ENCODE peak calls at places on chromosome X, in six cellular contexts. Y, Q, G, C, P and T are unnamed samples.
A peak's percentile ranks its signal among the peaks of the same experiment; 100 is the strongest.

GRCh38 chrX:17247144-17247543 is 127.9 kb upstream of the NHS start:
- DNase-seq in G (no peak), Q (no peak), C (peak; percentile 0), Y (no peak), P (no peak), T (no peak)

GRCh38 chrX:135974279-135974856 is 580 bp upstream of the MMGT1 start:
- DNase-seq in G (no peak), Q (peak; percentile 82), C (peak; percentile 57), P (no peak), Y (peak; percentile 58), T (peak; percentile 88)

GRCh38 chrX:15952212-15952611 is 97.6 kb upstream of the AP1S2 start:
- DNase-seq in G (no peak), Q (no peak), C (no peak), Y (no peak), P (no peak), T (no peak)

GRCh38 chrX:4710618-4711433 is 997.4 kb upstream of the PRKX start:
- DNase-seq in G (peak; percentile 23), Y (peak; percentile 51), P (peak; percentile 5), Q (no peak), C (peak; percentile 92), T (no peak)

GRCh38 chrX:50075630-50076349 is 125.0 kb downstream of the AKAP4 start:
- DNase-seq in G (no peak), Q (no peak), Y (no peak), P (no peak), C (no peak), T (no peak)

GRCh38 chrX:144730486-144730885 is 516.8 kb upstream of the SPANXN1 start:
- DNase-seq in Y (no peak), G (no peak), P (no peak), Q (no peak), C (no peak), T (no peak)

GRCh38 chrX:3777416-3777815 is 64.0 kb upstream of the PRKX start:
- DNase-seq in G (no peak), P (no peak), Q (no peak), Y (no peak), C (no peak), T (no peak)

GRCh38 chrX:39195156-39195555 is 393.9 kb downstream of the MID1IP1 start:
- DNase-seq in G (no peak), Q (no peak), C (no peak), P (no peak), Y (peak; percentile 20), T (no peak)

GRCh38 chrX:32048285-32048684 is 976.4 kb upstream of the FTHL17 start:
- DNase-seq in P (no peak), Q (no peak), Y (no peak), G (no peak), C (no peak), T (no peak)

DNA sequence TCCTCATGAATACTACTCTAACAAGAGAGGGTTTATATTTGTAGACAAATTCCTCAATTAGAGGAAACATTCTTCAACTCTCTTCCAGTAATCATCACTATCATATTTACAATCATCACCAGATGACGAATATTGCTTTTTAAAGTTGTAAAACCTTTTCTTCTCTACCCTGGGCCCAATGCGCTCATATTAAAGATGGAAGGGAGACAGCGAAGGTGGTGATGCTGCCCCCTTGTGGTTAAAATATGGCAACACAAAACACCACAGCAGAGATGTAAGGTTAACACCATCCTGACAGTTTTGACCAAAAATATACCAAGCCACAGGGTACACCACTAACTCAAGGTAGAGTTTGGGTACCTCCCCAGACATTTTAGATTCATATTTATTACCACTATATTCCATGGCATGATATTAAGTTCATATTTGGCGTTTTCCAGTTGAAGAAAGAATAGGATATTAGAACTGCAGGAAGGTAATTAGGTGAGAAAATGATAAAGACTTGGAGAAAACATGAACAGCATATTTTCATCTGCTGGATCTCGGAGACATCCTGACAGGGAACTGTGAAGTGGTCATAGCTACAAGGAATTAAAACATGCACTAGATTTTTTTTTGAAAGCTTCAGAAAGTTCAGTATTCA is 72.8 kb downstream of the SLC9A7 start:
- DNase-seq in Y (peak; percentile 17), C (peak; percentile 42), Q (peak; percentile 67), P (no peak), G (peak; percentile 11), T (peak; percentile 27)
- TF ChIP-seq CTCF in Y (peak; percentile 38), C (peak; percentile 66), Q (peak; percentile 28), P (peak; percentile 68), G (peak; percentile 45), T (peak; percentile 57)

DNA sequence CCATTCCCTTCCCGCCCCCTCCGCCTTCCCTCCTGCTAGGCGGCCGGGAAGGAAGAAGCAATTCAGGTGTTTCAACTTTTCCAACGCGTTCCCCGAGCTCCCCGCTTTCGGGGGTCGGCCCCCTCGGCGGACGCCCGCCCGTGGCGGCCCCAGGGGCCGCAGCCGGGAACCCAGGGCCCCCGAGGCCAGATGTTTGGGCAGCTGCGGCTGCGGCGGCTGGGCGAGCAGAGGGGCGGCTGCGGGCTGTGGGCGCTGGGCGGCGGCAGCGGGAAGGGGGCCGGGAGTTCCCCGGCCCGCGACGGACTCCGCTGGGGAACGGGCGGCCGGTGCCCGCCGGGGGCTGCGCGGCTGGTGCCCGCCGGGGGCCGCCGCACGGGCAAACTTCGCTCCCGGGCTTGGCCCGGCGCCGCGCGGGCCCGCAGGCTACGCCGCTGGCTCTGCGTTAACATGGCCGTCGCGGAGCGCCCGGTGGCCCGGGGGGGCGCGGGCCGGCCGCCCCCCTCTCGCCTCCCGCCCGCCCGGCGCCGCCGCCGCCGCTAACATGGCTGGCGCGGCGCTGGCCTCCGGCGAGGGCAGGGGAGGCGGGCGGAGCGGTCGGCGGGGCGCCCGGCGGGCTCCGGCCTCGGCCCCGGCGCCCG is 510 bp downstream of the HMGB3 start:
- DNase-seq in G (no peak), Y (peak; percentile 12), P (no peak), Q (no peak), C (no peak), T (no peak)
- TF ChIP-seq CTCF in G (no peak), Y (no peak), P (no peak), Q (no peak), C (no peak), T (no peak)

GRCh38 chrX:24259544-24260240 is 54.2 kb downstream of the SUPT20HL2 start:
- DNase-seq in Q (peak; percentile 66), P (peak; percentile 20), Y (peak; percentile 43), C (peak; percentile 76), G (peak; percentile 15), T (peak; percentile 55)
- TF ChIP-seq CTCF in Q (peak; percentile 24), P (peak; percentile 48), Y (no peak), C (peak; percentile 56), G (no peak), T (peak; percentile 52)

GRCh38 chrX:46459603-46460002 is 85.6 kb downstream of the ZNF674 start:
- DNase-seq in C (no peak), P (no peak), Y (no peak), G (no peak), Q (no peak), T (no peak)
- TF ChIP-seq CTCF in C (no peak), P (no peak), Y (no peak), G (no peak), Q (no peak), T (no peak)

DNA sequence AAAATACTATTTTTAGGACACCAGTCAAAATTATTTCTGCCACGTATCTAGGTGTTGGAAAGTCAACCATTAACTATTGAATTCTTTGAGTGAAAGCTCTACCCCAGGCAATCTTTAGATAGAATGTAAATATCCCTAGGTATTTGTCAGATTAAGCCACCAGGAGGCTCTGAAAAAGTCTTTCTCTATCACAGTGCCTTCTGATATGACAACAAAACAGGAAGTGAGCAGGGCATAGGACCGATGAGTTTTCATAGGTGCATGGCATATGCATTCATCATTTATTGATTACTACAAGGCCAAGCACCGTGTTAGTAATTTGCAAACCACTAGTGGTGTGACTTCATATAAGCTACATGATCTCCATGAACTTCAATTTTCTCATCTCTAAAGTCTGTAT is 333.6 kb upstream of the F9 start:
- DNase-seq in Q (no peak), Y (no peak), C (no peak), P (no peak), G (no peak), T (no peak)
- TF ChIP-seq CTCF in Q (no peak), Y (no peak), C (no peak), P (no peak), G (no peak), T (no peak)

GRCh38 chrX:66015152-66015827 is 24.6 kb downstream of the VSIG4 start:
- DNase-seq in Y (no peak), Q (peak; percentile 64), P (no peak), G (peak; percentile 4), C (no peak), T (no peak)

GRCh38 chrX:66018585-66019309 is 21.1 kb downstream of the VSIG4 start:
- DNase-seq in Q (no peak), P (no peak), C (no peak), Y (no peak), G (no peak), T (no peak)

GRCh38 chrX:66015906-66016689 is 23.8 kb downstream of the VSIG4 start:
- DNase-seq in Q (no peak), G (no peak), P (no peak), C (no peak), Y (no peak), T (no peak)

GRCh38 chrX:66017659-66018170 is 22.2 kb downstream of the VSIG4 start:
- DNase-seq in P (no peak), Q (no peak), Y (peak; percentile 4), C (peak; percentile 0), G (no peak), T (no peak)

DNA sequence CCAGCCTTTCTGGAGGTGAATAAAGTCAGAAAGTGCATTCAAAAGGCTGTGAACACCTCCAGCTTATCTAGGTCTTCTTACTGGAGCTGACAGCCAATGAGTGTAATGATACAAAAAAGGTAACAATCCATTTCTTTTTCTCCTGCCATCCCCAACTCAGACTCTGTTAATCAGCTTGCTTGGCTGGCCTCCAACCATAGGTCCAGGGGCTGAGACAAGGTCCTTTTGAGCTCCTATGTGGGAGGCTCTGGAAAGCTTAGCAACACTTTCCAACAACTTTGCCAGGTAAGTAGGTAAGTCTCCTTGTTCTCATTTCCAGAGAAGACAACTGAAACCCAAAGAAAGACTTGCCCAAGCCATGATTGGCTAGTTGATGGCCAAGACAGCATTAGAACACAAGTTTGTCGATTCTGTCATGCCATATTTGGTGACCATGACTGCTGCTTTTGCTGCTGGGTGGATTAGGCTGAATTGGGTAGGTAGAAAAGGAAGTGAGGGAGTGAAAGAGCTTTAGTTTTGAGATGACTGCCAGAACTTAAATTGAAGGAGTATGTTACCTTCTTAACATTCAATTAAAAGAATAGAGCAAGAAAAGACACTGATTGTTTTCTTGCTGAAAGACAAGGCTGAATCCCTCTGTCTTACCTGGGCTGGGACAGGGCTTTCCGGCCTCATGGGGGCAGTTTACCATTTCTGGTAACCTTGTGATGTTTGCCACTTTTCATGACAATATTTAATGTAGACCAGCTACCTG is 22.8 kb downstream of the VSIG4 start:
- DNase-seq in Q (no peak), G (no peak), Y (no peak), C (no peak), P (no peak), T (no peak)
- TF ChIP-seq CTCF in Q (no peak), G (no peak), Y (no peak), C (no peak), P (no peak), T (no peak)